ENCODE peak calls at places on chromosomes 3 and 15, in nine cellular contexts. M, D, B, Z, N, P, A, J and R are unnamed samples.

GRCh38 chr15:66838671-66839239 is 136.7 kb downstream of the SMAD6 start:
- DNase-seq in Z (peak; percentile 62), J (peak; percentile 60), D (no peak), B (peak; percentile 54), P (peak; percentile 69), M (peak; percentile 43), N (no peak), A (peak; percentile 24), R (peak; percentile 69)

GRCh38 chr15:48790716-48791115 is 20.2 kb downstream of the CEP152 start:
- DNase-seq in J (no peak), P (no peak), D (no peak), N (no peak), Z (peak; percentile 69), B (no peak), M (no peak), A (no peak), R (no peak)

GRCh38 chr3:98917608-98918007 is 16.1 kb upstream of the DCBLD2 start:
- DNase-seq in A (no peak), P (no peak), Z (no peak), D (no peak), N (no peak), M (no peak), J (no peak), B (no peak), R (no peak)

GRCh38 chr3:32421991-32422859 is 30.6 kb downstream of the CMTM7 start:
- DNase-seq in D (peak; percentile 92), M (peak; percentile 98), A (peak; percentile 81), P (peak; percentile 43), Z (peak; percentile 83), B (no peak), J (no peak), N (no peak), R (no peak)

GRCh38 chr3:62587169-62587568 is 213.8 kb upstream of the FEZF2 start:
- DNase-seq in M (peak; percentile 25), A (no peak), B (no peak), Z (peak; percentile 76), J (no peak), D (no peak), P (no peak), N (no peak), R (no peak)

GRCh38 chr3:146280859-146281258 is 30.0 kb upstream of the PLSCR4 start:
- DNase-seq in N (no peak), B (peak; percentile 8), A (no peak), Z (peak; percentile 54), J (no peak), D (no peak), P (no peak), M (no peak), R (no peak)

GRCh38 chr15:81315452-81316203 is 8.3 kb downstream of the STARD5 start:
- DNase-seq in N (no peak), J (no peak), P (no peak), Z (no peak), A (no peak), D (no peak), M (no peak), B (no peak), R (no peak)

GRCh38 chr3:48285132-48285531 is 44.2 kb downstream of the ZNF589 start:
- DNase-seq in N (no peak), B (no peak), A (no peak), J (no peak), Z (peak; percentile 86), P (no peak), M (no peak), D (no peak), R (no peak)

GRCh38 chr15:74184582-74185091 is 11.1 kb downstream of the ISLR start:
- DNase-seq in P (no peak), N (no peak), Z (no peak), B (no peak), D (no peak), A (no peak), M (peak; percentile 60), J (no peak), R (no peak)

GRCh38 chr3:151391715-151392114 is 7.2 kb upstream of the P2RY12 start:
- DNase-seq in M (no peak), J (no peak), D (no peak), B (no peak), P (no peak), Z (no peak), N (no peak), A (no peak), R (no peak)

GRCh38 chr15:68279779-68280745 is 2.5 kb downstream of the FEM1B start:
- DNase-seq in D (no peak), M (no peak), J (peak; percentile 44), B (no peak), N (no peak), A (no peak), P (no peak), Z (peak; percentile 58), R (no peak)

GRCh38 chr15:67892559-67893377 is 52.9 kb upstream of the RNU6-1 start:
- DNase-seq in N (no peak), P (no peak), D (no peak), M (no peak), Z (no peak), A (no peak), J (no peak), B (no peak), R (no peak)

GRCh38 chr15:100339999-100340398 is 1.8 kb downstream of the ADAMTS17 start:
- DNase-seq in B (no peak), N (no peak), J (no peak), D (no peak), P (no peak), M (no peak), A (no peak), Z (no peak), R (no peak)
- H3K27me3 ChIP-seq in B (peaks cover 24% of the 10 kb centered on the region), N (no peaks in the 10 kb centered on the region), J (peaks cover 41% of the 10 kb centered on the region), D (no peaks in the 10 kb centered on the region), P (no peaks in the 10 kb centered on the region), M (no peaks in the 10 kb centered on the region), A (no peaks in the 10 kb centered on the region), Z (peaks cover 9% of the 10 kb centered on the region), R (no peaks in the 10 kb centered on the region)

GRCh38 chr3:196220587-196220986 is 4.3 kb downstream of the SLC51A start:
- DNase-seq in Z (no peak), M (no peak), J (no peak), D (no peak), B (no peak), P (no peak), A (no peak), N (no peak), R (no peak)
- H3K9me2 ChIP-seq in Z (no peaks in the 10 kb centered on the region), M (no peaks in the 10 kb centered on the region), J (no peaks in the 10 kb centered on the region), D (no peaks in the 10 kb centered on the region), B (no peaks in the 10 kb centered on the region), P (no peaks in the 10 kb centered on the region), A (no peaks in the 10 kb centered on the region), N (no peaks in the 10 kb centered on the region), R (no peaks in the 10 kb centered on the region)

DNA sequence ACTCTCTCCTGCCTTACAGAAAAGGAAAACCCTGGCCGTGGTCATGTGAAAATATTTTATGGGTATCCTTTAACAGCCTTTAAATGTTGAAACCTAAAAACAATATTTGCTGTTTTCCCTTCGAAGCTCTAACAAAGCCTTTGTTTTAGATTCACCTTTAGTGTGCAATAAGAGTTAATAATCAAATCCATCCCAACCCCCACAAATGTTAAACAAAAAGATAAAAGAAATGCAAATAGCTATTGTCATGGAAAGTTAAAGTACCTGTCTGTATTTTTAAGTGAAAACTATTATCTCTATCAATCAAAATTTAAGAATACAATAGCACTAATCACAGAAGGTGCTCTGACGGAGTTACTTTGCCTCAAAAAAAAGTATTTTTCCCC is 279.3 kb downstream of the FOXP1 start:
- DNase-seq in J (peak; percentile 35), Z (no peak), B (no peak), D (no peak), A (no peak), N (no peak), M (no peak), P (no peak), R (peak; percentile 60)
- H3K4me3 ChIP-seq in J (peak overlapping the region; percentile 68), Z (no peak overlapping the region), B (peak overlapping the region; percentile 9), D (no peak overlapping the region), A (no peak overlapping the region), N (no peak overlapping the region), M (no peak overlapping the region), P (no peak overlapping the region), R (peak overlapping the region; percentile 89)

GRCh38 chr3:58198362-58198761 is 12.4 kb downstream of the DNASE1L3 start:
- DNase-seq in J (no peak), N (no peak), B (no peak), D (no peak), P (no peak), A (no peak), M (peak; percentile 50), Z (no peak), R (no peak)
- H3K27me3 ChIP-seq in J (no peaks in the 10 kb centered on the region), N (no peaks in the 10 kb centered on the region), B (no peaks in the 10 kb centered on the region), D (no peaks in the 10 kb centered on the region), P (no peaks in the 10 kb centered on the region), A (no peaks in the 10 kb centered on the region), M (no peaks in the 10 kb centered on the region), Z (peaks cover 4% of the 10 kb centered on the region), R (no peaks in the 10 kb centered on the region)

DNA sequence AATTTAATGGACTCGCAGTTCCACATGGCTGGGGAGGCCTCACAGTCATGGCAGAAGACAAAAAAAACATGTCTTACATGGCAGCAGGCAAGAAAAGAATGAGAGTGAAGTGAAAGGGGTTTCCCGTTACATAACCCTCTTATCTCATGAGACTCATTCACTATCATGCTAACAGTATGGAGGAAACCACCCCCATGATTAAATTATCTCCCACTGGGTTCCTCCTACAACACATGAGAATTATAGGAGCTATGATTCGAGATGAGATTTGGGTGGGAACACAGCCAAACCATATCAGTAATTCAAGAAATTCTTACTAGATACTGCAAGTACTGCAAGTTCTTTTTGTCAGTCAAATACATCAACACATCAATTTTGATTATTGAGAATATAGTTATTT is 311.4 kb upstream of the SLITRK3 start:
- DNase-seq in D (no peak), P (no peak), Z (no peak), J (no peak), N (no peak), A (no peak), B (no peak), M (no peak), R (no peak)
- H3K9me2 ChIP-seq in D (no peaks in the 10 kb centered on the region), P (no peaks in the 10 kb centered on the region), Z (no peaks in the 10 kb centered on the region), J (peaks cover 6% of the 10 kb centered on the region), N (no peaks in the 10 kb centered on the region), A (peaks cover 3% of the 10 kb centered on the region), B (no peaks in the 10 kb centered on the region), M (no peaks in the 10 kb centered on the region), R (no peaks in the 10 kb centered on the region)

DNA sequence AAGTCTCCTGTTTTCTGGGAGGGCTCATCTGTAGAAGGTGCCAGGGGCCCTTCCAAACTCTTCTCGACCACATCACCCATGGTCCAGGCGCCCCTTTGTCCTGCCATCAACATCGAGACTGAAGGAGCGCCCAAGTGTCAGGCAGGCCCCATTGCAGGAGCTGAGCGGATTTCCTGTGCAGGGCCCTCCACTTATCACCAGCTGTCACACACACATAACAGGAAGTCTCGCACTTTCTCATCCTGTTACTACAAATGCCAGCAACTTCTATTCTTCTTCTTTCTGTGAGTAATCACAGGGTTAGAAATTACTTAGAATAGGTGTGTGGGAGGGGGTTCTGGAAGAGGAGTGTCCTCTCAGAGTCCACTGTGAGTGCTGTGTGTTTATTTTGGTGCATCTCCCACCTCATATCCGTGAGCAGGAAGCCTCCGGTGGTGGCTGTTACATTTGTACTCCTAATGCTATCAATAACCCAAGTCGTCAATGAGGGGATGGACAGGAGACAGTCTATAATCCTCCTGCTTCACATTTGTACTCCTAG is at the start of gene KLHL6:
- DNase-seq in B (no peak), Z (no peak), D (no peak), N (peak; percentile 90), M (no peak), A (no peak), J (no peak), P (no peak), R (peak; percentile 94)
- H3K4me3 ChIP-seq in B (no peak within 1 kb of the TSS), Z (no peak within 1 kb of the TSS), D (no peak within 1 kb of the TSS), N (peak within 1 kb of the TSS; percentile 92), M (no peak within 1 kb of the TSS), A (no peak within 1 kb of the TSS), J (no peak within 1 kb of the TSS), P (no peak within 1 kb of the TSS), R (peak within 1 kb of the TSS; percentile 77)

GRCh38 chr3:57165637-57166036 is 484 bp upstream of the IL17RD start:
- DNase-seq in A (no peak), D (no peak), N (no peak), Z (no peak), P (no peak), J (no peak), B (no peak), M (no peak), R (no peak)
- H3K27me3 ChIP-seq in A (no peaks in the 10 kb centered on the region), D (no peaks in the 10 kb centered on the region), N (peaks cover 10% of the 10 kb centered on the region), Z (peaks cover 8% of the 10 kb centered on the region), P (peaks cover 15% of the 10 kb centered on the region), J (peaks cover 9% of the 10 kb centered on the region), B (peaks cover 3% of the 10 kb centered on the region), M (no peaks in the 10 kb centered on the region), R (no peaks in the 10 kb centered on the region)